ENCODE peak calls at places on chromosomes 12 and 14, in nine cellular contexts. G is naive thymus-derived CD4-positive, alpha-beta T cell; U is heart right ventricle; N is IMR-90; D is tibial artery; K is transverse colon; C is psoas muscle; H is Peyer's patch; Y is H9. T is an unnamed sample.

GRCh38 chr12:109301643-109302176 is 7.4 kb downstream of the FOXN4 start:
- DNase-seq in G (no peak), U (no peak), N (no peak), D (no peak), K (no peak), C (no peak), H (no peak), Y (no peak), T (no peak)

GRCh38 chr12:75974323-75975273 is 57.0 kb downstream of the PHLDA1 start:
- DNase-seq in G (no peak), U (no peak), N (no peak), D (no peak), K (no peak), C (no peak), H (no peak), Y (no peak), T (no peak)

GRCh38 chr12:114975974-114976310 is 292.0 kb upstream of the TBX3 start:
- DNase-seq in G (no peak), U (no peak), N (no peak), D (no peak), K (no peak), C (no peak), H (no peak), Y (no peak), T (no peak)

GRCh38 chr14:76376409-76376877 is 506 bp downstream of the ESRRB start:
- DNase-seq in G (no peak), U (no peak), N (no peak), D (no peak), K (no peak), C (no peak), H (no peak), Y (no peak), T (no peak)

GRCh38 chr14:36513451-36514277 is 6.4 kb downstream of the NKX2-1 start:
- DNase-seq in G (no peak), U (no peak), N (no peak), D (no peak), K (no peak), C (no peak), H (no peak), Y (peak; percentile 89), T (no peak)

GRCh38 chr12:119730381-119730780 is 62.4 kb downstream of the PRKAB1 start:
- DNase-seq in G (no peak), U (no peak), N (no peak), D (no peak), K (no peak), C (no peak), H (no peak), Y (no peak), T (no peak)

GRCh38 chr12:77384941-77385340 is 319.6 kb upstream of the E2F7 start:
- DNase-seq in G (no peak), U (no peak), N (no peak), D (no peak), K (no peak), C (no peak), H (no peak), Y (no peak), T (no peak)

GRCh38 chr14:53528114-53528513 is 375.0 kb upstream of the DDHD1 start:
- DNase-seq in G (no peak), U (no peak), N (peak; percentile 81), D (no peak), K (no peak), C (peak; percentile 46), H (no peak), Y (no peak), T (no peak)

GRCh38 chr14:92603309-92604257 is 90.0 kb downstream of the RIN3 start:
- DNase-seq in G (no peak), U (peak; percentile 52), N (peak; percentile 83), D (peak; percentile 51), K (peak; percentile 43), C (no peak), H (no peak), Y (no peak), T (peak; percentile 70)

GRCh38 chr12:12954878-12955625 is 3.1 kb upstream of the GPRC5D start:
- DNase-seq in G (no peak), U (no peak), N (no peak), D (no peak), K (no peak), C (no peak), H (no peak), Y (no peak), T (no peak)

GRCh38 chr12:2054091-2055018 is 1.6 kb downstream of the CACNA1C start:
- DNase-seq in G (no peak), U (no peak), N (no peak), D (no peak), K (no peak), C (no peak), H (no peak), Y (no peak), T (peak; percentile 36)

GRCh38 chr12:6178981-6179761 is 21.0 kb upstream of the CD9 start:
- DNase-seq in G (no peak), U (no peak), N (peak; percentile 51), D (no peak), K (no peak), C (no peak), H (no peak), Y (peak; percentile 66), T (no peak)

DNA sequence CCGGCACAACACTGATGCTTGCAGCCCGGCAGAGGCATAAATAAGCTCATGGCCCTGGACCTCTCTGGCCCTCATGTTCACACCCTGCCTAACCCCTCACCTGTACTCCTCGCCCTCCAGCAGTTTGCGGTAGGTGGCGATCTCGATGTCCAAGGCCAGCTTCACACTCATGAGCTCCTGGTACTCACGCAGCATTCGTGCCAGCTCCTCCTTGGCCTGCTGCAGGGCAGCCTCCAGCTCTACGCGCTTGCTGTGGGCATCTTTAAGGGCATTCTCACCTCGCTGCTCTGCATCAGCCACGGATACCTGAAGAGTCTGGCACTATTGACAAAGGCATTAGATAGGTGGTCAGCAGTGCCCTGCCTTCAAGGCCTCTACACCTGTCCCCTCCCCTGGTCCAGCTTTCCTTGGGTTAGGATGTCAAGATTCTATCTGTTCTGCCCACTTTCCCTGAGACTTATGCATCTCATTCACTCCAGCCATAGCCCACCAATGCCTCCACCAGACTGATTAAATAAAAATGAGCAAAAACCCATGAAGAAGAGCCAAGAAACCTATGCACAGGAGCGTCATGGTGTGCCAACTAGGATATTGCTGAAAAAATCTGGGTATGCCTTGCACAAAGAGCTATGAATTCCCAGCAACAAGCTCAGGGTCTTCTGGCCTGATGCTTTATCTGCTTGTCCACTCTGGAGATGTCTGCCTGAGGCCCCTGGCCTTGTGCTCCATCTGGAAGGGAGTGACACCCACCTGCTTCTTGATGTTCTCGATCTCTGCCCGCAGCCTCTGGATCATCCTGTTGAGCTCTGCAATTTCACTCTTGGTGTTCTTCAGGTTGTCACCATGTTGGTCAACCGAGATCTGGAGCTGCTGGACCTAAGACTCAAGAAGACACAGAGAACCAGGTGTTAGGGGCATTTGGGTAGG is 6.1 kb downstream of the KRT4 start:
- DNase-seq in G (no peak), U (no peak), N (no peak), D (no peak), K (no peak), C (no peak), H (no peak), Y (no peak), T (no peak)
- H3K27me3 ChIP-seq in G (no peaks in the 10 kb centered on the region), U (peaks cover 15% of the 10 kb centered on the region), N (peaks cover 44% of the 10 kb centered on the region), D (no peaks in the 10 kb centered on the region), K (no peaks in the 10 kb centered on the region), C (no peaks in the 10 kb centered on the region), H (no peaks in the 10 kb centered on the region), Y (no peaks in the 10 kb centered on the region), T (no peaks in the 10 kb centered on the region)

GRCh38 chr12:14771651-14772137 is 31.6 kb downstream of the WBP11 start:
- DNase-seq in G (no peak), U (no peak), N (no peak), D (no peak), K (no peak), C (no peak), H (no peak), Y (peak; percentile 68), T (no peak)
- H3K27ac ChIP-seq in G (peak overlapping the region; percentile 96), U (peak overlapping the region; percentile 97), N (peak overlapping the region; percentile 16), D (peak overlapping the region; percentile 97), K (peak overlapping the region; percentile 98), C (peak overlapping the region; percentile 97), H (peak overlapping the region; percentile 97), Y (peak overlapping the region; percentile 59), T (no peak overlapping the region)

GRCh38 chr14:68566075-68566474 is 226.8 kb downstream of the ZFP36L1 start:
- DNase-seq in G (no peak), U (no peak), N (no peak), D (no peak), K (no peak), C (no peak), H (no peak), Y (no peak), T (no peak)

GRCh38 chr14:68562911-68563255 is 230.0 kb downstream of the ZFP36L1 start:
- DNase-seq in G (no peak), U (no peak), N (no peak), D (no peak), K (no peak), C (no peak), H (no peak), Y (no peak), T (no peak)

GRCh38 chr14:68564826-68565760 is 227.8 kb downstream of the ZFP36L1 start:
- DNase-seq in G (no peak), U (no peak), N (no peak), D (no peak), K (no peak), C (no peak), H (no peak), Y (no peak), T (no peak)

GRCh38 chr14:68563256-68564131 is 229.4 kb downstream of the ZFP36L1 start:
- DNase-seq in G (no peak), U (no peak), N (peak; percentile 35), D (no peak), K (no peak), C (no peak), H (no peak), Y (no peak), T (peak; percentile 74)

GRCh38 chr14:68564236-68564825 is 228.5 kb downstream of the ZFP36L1 start:
- DNase-seq in G (no peak), U (no peak), N (no peak), D (no peak), K (no peak), C (no peak), H (no peak), Y (no peak), T (peak; percentile 71)
- H3K4me1 ChIP-seq in G (no peaks in the 10 kb centered on the region), U (peaks cover 61% of the 10 kb centered on the region), N (peaks cover 11% of the 10 kb centered on the region), D (peaks cover 42% of the 10 kb centered on the region), K (peaks cover 5% of the 10 kb centered on the region), C (peaks cover 25% of the 10 kb centered on the region), H (peaks cover 3% of the 10 kb centered on the region), Y (peaks cover 2% of the 10 kb centered on the region), T (peaks cover 14% of the 10 kb centered on the region)

GRCh38 chr12:219891-220352 is 6.0 kb upstream of the SLC6A12 start:
- DNase-seq in G (peak; percentile 52), U (peak; percentile 35), N (peak; percentile 35), D (peak; percentile 53), K (peak; percentile 74), C (peak; percentile 81), H (no peak), Y (peak; percentile 97), T (peak; percentile 85)

GRCh38 chr12:221736-222135 is 7.8 kb upstream of the SLC6A12 start:
- DNase-seq in G (no peak), U (no peak), N (no peak), D (no peak), K (no peak), C (no peak), H (no peak), Y (no peak), T (no peak)

GRCh38 chr12:220946-221550 is 7.1 kb upstream of the SLC6A12 start:
- DNase-seq in G (no peak), U (no peak), N (no peak), D (no peak), K (no peak), C (no peak), H (no peak), Y (no peak), T (no peak)

GRCh38 chr12:218728-219590 is 5.0 kb upstream of the SLC6A12 start:
- DNase-seq in G (no peak), U (no peak), N (no peak), D (no peak), K (no peak), C (no peak), H (no peak), Y (no peak), T (no peak)

GRCh38 chr12:218221-218620 is 4.3 kb upstream of the SLC6A12 start:
- DNase-seq in G (no peak), U (no peak), N (no peak), D (no peak), K (no peak), C (no peak), H (no peak), Y (no peak), T (no peak)
- H3K27me3 ChIP-seq in G (no peaks in the 10 kb centered on the region), U (peaks cover 4% of the 10 kb centered on the region), N (peaks cover 65% of the 10 kb centered on the region), D (no peaks in the 10 kb centered on the region), K (peaks cover 8% of the 10 kb centered on the region), C (no peaks in the 10 kb centered on the region), H (no peaks in the 10 kb centered on the region), Y (no peaks in the 10 kb centered on the region), T (no peaks in the 10 kb centered on the region)